ENCODE peak calls at places on chromosomes 16 and 17, in nine cellular contexts. One of them, this sample, is unnamed.

GRCh38 chr16:84303516-84303915 is 8.8 kb downstream of the WFDC1 start:
- DNase-seq in HCT116: no peak
- DNase-seq in Karpas-422: peak; percentile 12
- DNase-seq in IMR-90: no peak
- DNase-seq in neuronal stem cell: no peak
- DNase-seq in mesendoderm: no peak
- DNase-seq in DND-41: no peak
- DNase-seq in SK-N-SH: no peak
- DNase-seq in GM23248: no peak
- DNase-seq in this sample: no peak

GRCh38 chr16:16038950-16039349 is 89.5 kb downstream of the ABCC1 start:
- DNase-seq in IMR-90: no peak
- DNase-seq in neuronal stem cell: no peak
- DNase-seq in SK-N-SH: no peak
- DNase-seq in DND-41: no peak
- DNase-seq in GM23248: no peak
- DNase-seq in mesendoderm: no peak
- DNase-seq in Karpas-422: no peak
- DNase-seq in HCT116: no peak
- DNase-seq in this sample: no peak

GRCh38 chr16:67199011-67199807 is at the start of gene ELMO3:
- DNase-seq in neuronal stem cell: peak; percentile 27
- DNase-seq in Karpas-422: no peak
- DNase-seq in IMR-90: no peak
- DNase-seq in mesendoderm: peak; percentile 90
- DNase-seq in DND-41: no peak
- DNase-seq in GM23248: peak; percentile 35
- DNase-seq in HCT116: no peak
- DNase-seq in SK-N-SH: peak; percentile 72
- DNase-seq in this sample: peak; percentile 51

GRCh38 chr17:20008242-20009051 is 712 bp upstream of the SPECC1 start:
- DNase-seq in SK-N-SH: peak; percentile 66
- DNase-seq in GM23248: peak; percentile 49
- DNase-seq in IMR-90: no peak
- DNase-seq in HCT116: no peak
- DNase-seq in neuronal stem cell: no peak
- DNase-seq in mesendoderm: peak; percentile 53
- DNase-seq in DND-41: no peak
- DNase-seq in Karpas-422: no peak
- DNase-seq in this sample: peak; percentile 47

GRCh38 chr17:50935201-50936124 is 69.3 kb upstream of the TOB1 start:
- DNase-seq in SK-N-SH: no peak
- DNase-seq in neuronal stem cell: no peak
- DNase-seq in HCT116: no peak
- DNase-seq in mesendoderm: no peak
- DNase-seq in DND-41: no peak
- DNase-seq in IMR-90: no peak
- DNase-seq in GM23248: no peak
- DNase-seq in Karpas-422: no peak
- DNase-seq in this sample: no peak

GRCh38 chr16:69193860-69194259 is 6.9 kb downstream of the SNTB2 start:
- DNase-seq in HCT116: no peak
- DNase-seq in neuronal stem cell: no peak
- DNase-seq in mesendoderm: no peak
- DNase-seq in GM23248: no peak
- DNase-seq in DND-41: no peak
- DNase-seq in Karpas-422: no peak
- DNase-seq in IMR-90: peak; percentile 71
- DNase-seq in SK-N-SH: peak; percentile 27
- DNase-seq in this sample: no peak

GRCh38 chr17:7177210-7177953 is 1.8 kb downstream of the ASGR1 start:
- DNase-seq in SK-N-SH: peak; percentile 95
- DNase-seq in mesendoderm: peak; percentile 85
- DNase-seq in GM23248: peak; percentile 80
- DNase-seq in HCT116: no peak
- DNase-seq in DND-41: peak; percentile 76
- DNase-seq in neuronal stem cell: peak; percentile 83
- DNase-seq in IMR-90: peak; percentile 64
- DNase-seq in Karpas-422: peak; percentile 85
- DNase-seq in this sample: peak; percentile 75

GRCh38 chr17:75313941-75314550 is 24.8 kb upstream of the SLC25A19 start:
- DNase-seq in Karpas-422: no peak
- DNase-seq in HCT116: no peak
- DNase-seq in IMR-90: peak; percentile 20
- DNase-seq in GM23248: peak; percentile 53
- DNase-seq in SK-N-SH: no peak
- DNase-seq in neuronal stem cell: no peak
- DNase-seq in DND-41: no peak
- DNase-seq in mesendoderm: no peak
- DNase-seq in this sample: no peak

GRCh38 chr16:53449816-53450517 is 15.7 kb downstream of the RBL2 start:
- DNase-seq in mesendoderm: no peak
- DNase-seq in DND-41: no peak
- DNase-seq in GM23248: no peak
- DNase-seq in SK-N-SH: no peak
- DNase-seq in HCT116: no peak
- DNase-seq in neuronal stem cell: no peak
- DNase-seq in Karpas-422: peak; percentile 77
- DNase-seq in IMR-90: no peak
- DNase-seq in this sample: no peak

GRCh38 chr17:48915459-48916282 is 7.5 kb downstream of the UBE2Z start:
- DNase-seq in mesendoderm: no peak
- DNase-seq in DND-41: no peak
- DNase-seq in IMR-90: peak; percentile 93
- DNase-seq in Karpas-422: peak; percentile 35
- DNase-seq in neuronal stem cell: no peak
- DNase-seq in SK-N-SH: no peak
- DNase-seq in GM23248: peak; percentile 96
- DNase-seq in HCT116: no peak
- DNase-seq in this sample: no peak

GRCh38 chr17:50785942-50786570 is 18.7 kb upstream of the ANKRD40CL start:
- DNase-seq in DND-41: no peak
- DNase-seq in Karpas-422: no peak
- DNase-seq in neuronal stem cell: no peak
- DNase-seq in GM23248: peak; percentile 73
- DNase-seq in IMR-90: peak; percentile 90
- DNase-seq in mesendoderm: no peak
- DNase-seq in SK-N-SH: no peak
- DNase-seq in HCT116: no peak
- DNase-seq in this sample: no peak

GRCh38 chr17:75457047-75457654 is 716 bp downstream of the TMEM94 start:
- DNase-seq in DND-41: peak; percentile 40
- DNase-seq in IMR-90: peak; percentile 45
- DNase-seq in GM23248: peak; percentile 73
- DNase-seq in SK-N-SH: peak; percentile 86
- DNase-seq in neuronal stem cell: no peak
- DNase-seq in mesendoderm: peak; percentile 83
- DNase-seq in Karpas-422: peak; percentile 47
- DNase-seq in HCT116: no peak
- DNase-seq in this sample: peak; percentile 33

GRCh38 chr16:87223656-87224248 is 93.4 kb downstream of the C16orf95 start:
- DNase-seq in DND-41: no peak
- DNase-seq in SK-N-SH: no peak
- DNase-seq in IMR-90: no peak
- DNase-seq in mesendoderm: no peak
- DNase-seq in GM23248: no peak
- DNase-seq in Karpas-422: peak; percentile 9
- DNase-seq in HCT116: no peak
- DNase-seq in neuronal stem cell: no peak
- DNase-seq in this sample: no peak

GRCh38 chr17:72376486-72377345 is 255.9 kb downstream of the SOX9 start:
- DNase-seq in DND-41: no peak
- DNase-seq in SK-N-SH: peak; percentile 86
- DNase-seq in HCT116: no peak
- DNase-seq in GM23248: peak; percentile 66
- DNase-seq in IMR-90: peak; percentile 48
- DNase-seq in mesendoderm: no peak
- DNase-seq in Karpas-422: no peak
- DNase-seq in neuronal stem cell: no peak
- DNase-seq in this sample: no peak

DNA sequence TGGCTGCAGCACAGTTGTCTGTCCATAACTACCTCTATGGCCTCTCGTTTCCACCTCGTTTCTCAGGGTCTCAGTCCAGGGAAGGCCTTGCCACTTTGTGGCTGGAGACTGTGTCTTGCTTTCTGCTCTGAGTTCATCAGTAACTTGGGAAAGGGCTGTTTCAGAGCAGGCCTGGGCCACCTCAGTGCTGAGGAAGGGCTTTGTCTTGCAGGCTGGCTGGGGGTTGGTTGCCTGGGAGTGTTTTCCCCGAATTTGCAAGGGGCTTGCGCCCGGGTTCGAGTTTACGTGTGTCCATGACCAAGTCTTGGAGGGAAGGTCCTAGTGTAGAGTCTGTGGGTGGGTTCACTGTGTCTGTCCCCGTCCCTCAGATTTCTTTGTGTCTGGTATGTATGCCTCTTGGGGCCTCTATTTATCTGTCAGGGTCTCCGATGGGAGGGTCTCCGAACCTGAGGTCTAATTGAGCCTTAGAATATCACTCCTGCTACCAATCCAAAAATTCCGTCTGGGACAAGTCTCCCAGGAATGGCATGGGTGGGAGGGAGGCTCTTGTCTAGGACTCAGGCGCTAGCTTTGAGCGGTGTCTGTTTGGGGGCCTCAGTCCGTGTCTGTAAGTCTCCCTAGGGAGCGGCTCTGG is 594 bp upstream of the TGFB1I1 start:
- DNase-seq in SK-N-SH: peak; percentile 32
- DNase-seq in DND-41: no peak
- DNase-seq in Karpas-422: no peak
- DNase-seq in IMR-90: peak; percentile 17
- DNase-seq in mesendoderm: peak; percentile 37
- DNase-seq in neuronal stem cell: no peak
- DNase-seq in HCT116: no peak
- DNase-seq in GM23248: peak; percentile 52
- DNase-seq in this sample: no peak
- H3K9ac ChIP-seq in SK-N-SH: peak overlapping the region; percentile 97
- H3K9ac ChIP-seq in DND-41: no peak overlapping the region
- H3K9ac ChIP-seq in Karpas-422: no peak overlapping the region
- H3K9ac ChIP-seq in IMR-90: peak overlapping the region; percentile 96
- H3K9ac ChIP-seq in mesendoderm: peak overlapping the region; percentile 69
- H3K9ac ChIP-seq in neuronal stem cell: no peak overlapping the region
- H3K9ac ChIP-seq in HCT116: peak overlapping the region; percentile 52
- H3K9ac ChIP-seq in GM23248: peak overlapping the region; percentile 90
- H3K9ac ChIP-seq in this sample: peak overlapping the region; percentile 14

GRCh38 chr17:69223809-69224208 is 4.8 kb downstream of the ABCA10 start:
- DNase-seq in SK-N-SH: no peak
- DNase-seq in Karpas-422: no peak
- DNase-seq in DND-41: no peak
- DNase-seq in HCT116: no peak
- DNase-seq in IMR-90: peak; percentile 48
- DNase-seq in mesendoderm: no peak
- DNase-seq in neuronal stem cell: no peak
- DNase-seq in GM23248: peak; percentile 19
- DNase-seq in this sample: no peak
- H3K9ac ChIP-seq in SK-N-SH: no peak overlapping the region
- H3K9ac ChIP-seq in Karpas-422: no peak overlapping the region
- H3K9ac ChIP-seq in DND-41: no peak overlapping the region
- H3K9ac ChIP-seq in HCT116: no peak overlapping the region
- H3K9ac ChIP-seq in IMR-90: no peak overlapping the region
- H3K9ac ChIP-seq in mesendoderm: no peak overlapping the region
- H3K9ac ChIP-seq in neuronal stem cell: no peak overlapping the region
- H3K9ac ChIP-seq in GM23248: no peak overlapping the region
- H3K9ac ChIP-seq in this sample: no peak overlapping the region

DNA sequence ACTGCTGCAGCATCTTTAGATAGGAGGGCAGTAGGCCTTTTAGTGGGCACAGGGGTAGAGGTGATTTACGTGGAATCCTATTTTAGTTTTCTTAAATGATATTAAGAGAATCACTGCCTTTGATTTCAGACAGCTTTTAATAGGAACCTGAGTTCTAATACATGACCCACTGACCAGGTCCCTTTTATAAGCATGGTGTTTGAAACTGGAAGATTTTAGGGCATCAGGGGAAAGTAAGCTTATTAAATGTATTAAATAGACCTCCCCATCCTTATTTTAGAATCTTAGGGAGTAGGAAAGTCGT is 2.0 kb downstream of the MSL1 start:
- DNase-seq in HCT116: no peak
- DNase-seq in SK-N-SH: no peak
- DNase-seq in neuronal stem cell: no peak
- DNase-seq in GM23248: no peak
- DNase-seq in Karpas-422: no peak
- DNase-seq in IMR-90: no peak
- DNase-seq in mesendoderm: no peak
- DNase-seq in DND-41: no peak
- DNase-seq in this sample: no peak
- H3K9ac ChIP-seq in HCT116: peak overlapping the region; percentile 93
- H3K9ac ChIP-seq in SK-N-SH: peak overlapping the region; percentile 98
- H3K9ac ChIP-seq in neuronal stem cell: no peak overlapping the region
- H3K9ac ChIP-seq in GM23248: peak overlapping the region; percentile 97
- H3K9ac ChIP-seq in Karpas-422: peak overlapping the region; percentile 93
- H3K9ac ChIP-seq in IMR-90: peak overlapping the region; percentile 87
- H3K9ac ChIP-seq in mesendoderm: peak overlapping the region; percentile 98
- H3K9ac ChIP-seq in DND-41: peak overlapping the region; percentile 87
- H3K9ac ChIP-seq in this sample: peak overlapping the region; percentile 96

GRCh38 chr17:13158511-13159240 is 140.8 kb upstream of the ELAC2 start:
- DNase-seq in HCT116: no peak
- DNase-seq in mesendoderm: no peak
- DNase-seq in Karpas-422: no peak
- DNase-seq in neuronal stem cell: no peak
- DNase-seq in GM23248: peak; percentile 76
- DNase-seq in DND-41: no peak
- DNase-seq in IMR-90: peak; percentile 17
- DNase-seq in SK-N-SH: no peak
- DNase-seq in this sample: no peak

GRCh38 chr17:13153036-13153435 is 135.2 kb upstream of the ELAC2 start:
- DNase-seq in GM23248: peak; percentile 85
- DNase-seq in HCT116: no peak
- DNase-seq in Karpas-422: no peak
- DNase-seq in IMR-90: peak; percentile 59
- DNase-seq in DND-41: no peak
- DNase-seq in mesendoderm: no peak
- DNase-seq in SK-N-SH: no peak
- DNase-seq in neuronal stem cell: no peak
- DNase-seq in this sample: no peak

GRCh38 chr17:13157656-13158055 is 139.8 kb upstream of the ELAC2 start:
- DNase-seq in SK-N-SH: no peak
- DNase-seq in DND-41: no peak
- DNase-seq in IMR-90: no peak
- DNase-seq in HCT116: no peak
- DNase-seq in mesendoderm: no peak
- DNase-seq in neuronal stem cell: no peak
- DNase-seq in Karpas-422: no peak
- DNase-seq in GM23248: peak; percentile 47
- DNase-seq in this sample: no peak

GRCh38 chr17:13154932-13155331 is 137.1 kb upstream of the ELAC2 start:
- DNase-seq in Karpas-422: no peak
- DNase-seq in GM23248: peak; percentile 25
- DNase-seq in mesendoderm: no peak
- DNase-seq in neuronal stem cell: no peak
- DNase-seq in SK-N-SH: no peak
- DNase-seq in DND-41: no peak
- DNase-seq in IMR-90: no peak
- DNase-seq in HCT116: no peak
- DNase-seq in this sample: no peak

DNA sequence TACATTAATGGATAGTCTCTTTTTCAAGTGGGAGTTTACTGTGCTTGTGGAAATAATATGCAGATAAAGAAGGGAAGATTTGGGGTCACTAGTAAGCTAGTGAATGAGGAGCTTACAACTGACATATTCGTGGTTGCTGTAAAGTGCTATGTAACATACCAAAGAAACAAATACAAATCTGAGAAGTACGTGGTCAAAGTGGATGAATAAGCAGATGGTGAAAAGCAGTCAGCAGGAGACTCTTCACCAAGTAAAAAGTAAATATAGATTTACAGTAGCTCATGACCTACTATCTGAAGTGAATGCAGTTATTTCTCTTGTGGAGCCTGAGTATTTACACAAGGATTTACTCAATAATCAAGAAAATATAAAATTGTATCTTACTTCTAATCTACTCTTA is 136.6 kb upstream of the ELAC2 start:
- DNase-seq in SK-N-SH: no peak
- DNase-seq in IMR-90: peak; percentile 33
- DNase-seq in DND-41: no peak
- DNase-seq in Karpas-422: no peak
- DNase-seq in neuronal stem cell: no peak
- DNase-seq in mesendoderm: no peak
- DNase-seq in HCT116: no peak
- DNase-seq in GM23248: peak; percentile 60
- DNase-seq in this sample: no peak
- H3K9ac ChIP-seq in SK-N-SH: no peak overlapping the region
- H3K9ac ChIP-seq in IMR-90: no peak overlapping the region
- H3K9ac ChIP-seq in DND-41: no peak overlapping the region
- H3K9ac ChIP-seq in Karpas-422: no peak overlapping the region
- H3K9ac ChIP-seq in neuronal stem cell: no peak overlapping the region
- H3K9ac ChIP-seq in mesendoderm: no peak overlapping the region
- H3K9ac ChIP-seq in HCT116: no peak overlapping the region
- H3K9ac ChIP-seq in GM23248: no peak overlapping the region
- H3K9ac ChIP-seq in this sample: no peak overlapping the region

This sample was measured in K562.